ENCODE peak calls at places on chromosomes 16 and 17, in six cellular contexts. T, N, M, K, X and Q are unnamed samples.

GRCh38 chr17:50721194-50722010 is 2.0 kb downstream of the LUC7L3 start:
- DNase-seq in K (no peak), X (no peak), T (no peak), N (peak; percentile 59), M (no peak), Q (no peak)

GRCh38 chr16:30054959-30055553 is 10.5 kb upstream of the ALDOA start:
- DNase-seq in T (no peak), K (no peak), N (peak; percentile 86), X (no peak), M (peak; percentile 95), Q (peak; percentile 71)

GRCh38 chr17:781920-782731 is at the start of the genes GLOD4 and MRM3:
- DNase-seq in T (peak; percentile 84), X (peak; percentile 92), N (peak; percentile 89), M (peak; percentile 91), K (peak; percentile 57), Q (peak; percentile 97)

GRCh38 chr17:30240177-30240576 is 4.7 kb upstream of the SLC6A4 start:
- DNase-seq in K (no peak), X (no peak), T (no peak), M (no peak), N (no peak), Q (no peak)

GRCh38 chr16:51129105-51129504 is 22.0 kb downstream of the SALL1 start:
- DNase-seq in T (no peak), N (no peak), M (no peak), X (no peak), K (no peak), Q (no peak)

GRCh38 chr16:15757075-15757386 is 99.8 kb downstream of the MYH11 start:
- DNase-seq in T (no peak), X (no peak), N (no peak), M (no peak), K (no peak), Q (no peak)

GRCh38 chr16:442976-443375 is 17.5 kb downstream of the RAB11FIP3 start:
- DNase-seq in T (no peak), N (no peak), X (no peak), K (no peak), M (no peak), Q (no peak)

GRCh38 chr17:76714822-76715461 is 4.2 kb upstream of the MXRA7 start:
- DNase-seq in X (peak; percentile 69), M (peak; percentile 59), N (no peak), T (no peak), K (no peak), Q (peak; percentile 91)

GRCh38 chr17:17737938-17738894 is 57.0 kb downstream of the RAI1 start:
- DNase-seq in N (peak; percentile 22), X (no peak), K (no peak), M (peak; percentile 67), T (no peak), Q (no peak)

GRCh38 chr17:7023576-7024401 is 939 bp downstream of the BCL6B start:
- DNase-seq in T (peak; percentile 82), K (no peak), N (peak; percentile 96), X (peak; percentile 92), M (peak; percentile 92), Q (peak; percentile 97)

GRCh38 chr16:65622161-65622560 is 500.3 kb upstream of the CDH11 start:
- DNase-seq in M (no peak), N (no peak), T (no peak), K (no peak), X (no peak), Q (no peak)

GRCh38 chr16:66911112-66911511 is 7.6 kb downstream of the CDH16 start:
- DNase-seq in N (no peak), T (no peak), K (no peak), M (no peak), X (no peak), Q (no peak)

GRCh38 chr16:825298-826061 is 24.9 kb upstream of the GNG13 start:
- DNase-seq in M (peak; percentile 32), X (no peak), T (no peak), N (no peak), K (no peak), Q (no peak)

GRCh38 chr17:39069114-39069756 is 82.2 kb downstream of the PLXDC1 start:
- DNase-seq in X (no peak), N (peak; percentile 55), M (peak; percentile 40), T (peak; percentile 31), K (no peak), Q (no peak)

GRCh38 chr16:84768061-84768797 is 51.6 kb upstream of the CRISPLD2 start:
- DNase-seq in N (no peak), T (no peak), X (no peak), M (no peak), K (no peak), Q (no peak)

GRCh38 chr17:66689192-66689591 is 145.7 kb upstream of the CACNG5 start:
- DNase-seq in M (no peak), X (no peak), K (no peak), N (no peak), T (no peak), Q (no peak)

GRCh38 chr17:75773808-75774470 is 8.9 kb upstream of the GALK1 start:
- DNase-seq in X (no peak), M (peak; percentile 52), N (no peak), T (no peak), K (no peak), Q (no peak)

GRCh38 chr17:32281011-32281451 is 15.4 kb downstream of the RHBDL3 start:
- DNase-seq in N (no peak), X (peak; percentile 75), T (no peak), M (peak; percentile 60), K (no peak), Q (peak; percentile 76)

GRCh38 chr17:77527836-77528505 is 387.2 kb downstream of the SEC14L1 start:
- DNase-seq in N (no peak), K (no peak), T (no peak), X (no peak), M (no peak), Q (no peak)

GRCh38 chr16:28473714-28474265 is 1.7 kb upstream of the NPIPB7 start:
- DNase-seq in X (no peak), K (no peak), T (no peak), M (no peak), N (no peak), Q (no peak)

GRCh38 chr17:69326302-69327059 is 452 bp downstream of the ABCA5 start:
- DNase-seq in M (no peak), T (peak; percentile 6), N (peak; percentile 53), K (no peak), X (no peak), Q (no peak)

GRCh38 chr17:30716461-30717289 is 107.8 kb downstream of the CRLF3 start:
- DNase-seq in X (no peak), T (no peak), K (no peak), M (no peak), N (no peak), Q (no peak)

GRCh38 chr16:74169687-74170522 is 126.7 kb upstream of the PSMD7 start:
- DNase-seq in M (no peak), T (no peak), N (peak; percentile 16), X (peak; percentile 13), K (peak; percentile 71), Q (no peak)

GRCh38 chr16:19463468-19464315 is 46.0 kb downstream of the TMC5 start:
- DNase-seq in T (no peak), M (no peak), N (peak; percentile 50), K (no peak), X (no peak), Q (no peak)

GRCh38 chr16:848510-849253 is 48.1 kb upstream of the GNG13 start:
- DNase-seq in T (no peak), M (no peak), N (no peak), K (no peak), X (no peak), Q (peak; percentile 31)

GRCh38 chr16:9852003-9852402 is 330.2 kb downstream of the GRIN2A start:
- DNase-seq in T (no peak), X (no peak), K (no peak), N (no peak), M (no peak), Q (no peak)

GRCh38 chr16:9850716-9851115 is 331.5 kb downstream of the GRIN2A start:
- DNase-seq in M (no peak), X (no peak), N (no peak), K (no peak), T (no peak), Q (no peak)

GRCh38 chr16:9849697-9850245 is 332.5 kb downstream of the GRIN2A start:
- DNase-seq in T (no peak), N (no peak), M (no peak), K (no peak), X (no peak), Q (no peak)

GRCh38 chr16:9859706-9860105 is 322.5 kb downstream of the GRIN2A start:
- DNase-seq in K (no peak), T (no peak), N (no peak), X (no peak), M (no peak), Q (no peak)

DNA sequence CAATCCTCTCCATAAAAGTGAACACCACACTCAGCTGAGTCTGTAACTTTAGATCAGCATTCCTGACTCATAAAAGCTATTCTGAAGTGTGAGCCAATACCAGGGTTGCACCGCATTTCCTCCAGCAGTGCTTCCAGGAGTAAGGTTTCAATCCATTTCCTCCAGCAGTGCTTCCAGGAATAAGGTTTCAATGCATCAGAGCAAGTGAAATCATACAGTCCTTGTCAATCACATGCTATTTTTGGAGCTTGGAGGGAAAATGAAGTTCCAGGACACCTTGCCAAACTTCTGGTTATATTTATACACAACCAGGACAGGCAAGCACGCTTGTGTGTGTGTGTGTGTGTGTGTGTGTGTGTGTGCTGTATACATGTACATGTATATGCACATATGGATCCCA is 327.6 kb downstream of the GRIN2A start:
- DNase-seq in M (no peak), N (no peak), K (no peak), T (peak; percentile 85), X (peak; percentile 35), Q (peak; percentile 31)
- H3K4me3 ChIP-seq in M (no peak overlapping the region), N (no peak overlapping the region), K (no peak overlapping the region), T (no peak overlapping the region), X (no peak overlapping the region), Q (no peak overlapping the region)

GRCh38 chr17:72122336-72122667 is 1.5 kb downstream of the SOX9 start:
- DNase-seq in T (no peak), K (no peak), N (no peak), M (no peak), X (no peak), Q (no peak)

GRCh38 chr17:72122002-72122310 is 1.1 kb downstream of the SOX9 start:
- DNase-seq in K (no peak), T (peak; percentile 12), M (no peak), N (peak; percentile 35), X (no peak), Q (no peak)

GRCh38 chr17:72119963-72120877 is 600 bp upstream of the SOX9 start:
- DNase-seq in N (peak; percentile 52), T (peak; percentile 76), X (peak; percentile 20), K (peak; percentile 72), M (peak; percentile 63), Q (peak; percentile 78)

GRCh38 chr17:72120878-72121163 is at the start of gene SOX9:
- DNase-seq in M (peak; percentile 96), K (peak; percentile 87), T (peak; percentile 94), X (peak; percentile 91), N (peak; percentile 98), Q (peak; percentile 91)

GRCh38 chr17:72121164-72122001 is 563 bp downstream of the SOX9 start:
- DNase-seq in X (peak; percentile 54), M (peak; percentile 61), N (peak; percentile 38), K (no peak), T (peak; percentile 62), Q (peak; percentile 78)
- H3K4me3 ChIP-seq in X (peak overlapping the region; percentile 64), M (peak overlapping the region; percentile 79), N (peak overlapping the region; percentile 65), K (peak overlapping the region; percentile 94), T (peak overlapping the region; percentile 68), Q (peak overlapping the region; percentile 59)

GRCh38 chr16:86505185-86505898 is 5.0 kb upstream of the FOXF1 start:
- DNase-seq in X (no peak), M (no peak), N (no peak), K (no peak), T (no peak), Q (no peak)
- H3K4me3 ChIP-seq in X (no peak overlapping the region), M (no peak overlapping the region), N (peak overlapping the region; percentile 1), K (peak overlapping the region; percentile 95), T (peak overlapping the region; percentile 30), Q (peak overlapping the region; percentile 35)

GRCh38 chr17:59001158-59001814 is 105.4 kb downstream of the TRIM37 start:
- DNase-seq in N (peak; percentile 40), M (peak; percentile 40), K (no peak), X (peak; percentile 48), T (peak; percentile 11), Q (peak; percentile 61)
- H3K4me3 ChIP-seq in N (no peak overlapping the region), M (no peak overlapping the region), K (peak overlapping the region; percentile 40), X (peak overlapping the region; percentile 35), T (peak overlapping the region; percentile 5), Q (no peak overlapping the region)